ENCODE peak calls at places on chromosomes 7 and 10, in seven cellular contexts. O, U, F, X, Z, K and J are unnamed samples.
A peak's percentile ranks its signal among the peaks of the same experiment; 100 is the strongest.

GRCh38 chr10:77564781-77565589 is 72.6 kb downstream of the KCNMA1 start:
- DNase-seq in O (no peak), U (peak; percentile 52), F (no peak), X (no peak), Z (no peak), K (peak; percentile 69), J (no peak)

GRCh38 chr7:111866787-111867186 is 304.5 kb upstream of the IMMP2L start:
- DNase-seq in O (no peak), U (no peak), F (no peak), X (no peak), Z (no peak), K (no peak), J (no peak)

GRCh38 chr7:116977172-116977571 is 23.9 kb downstream of the ST7 start:
- DNase-seq in O (no peak), U (peak; percentile 77), F (no peak), X (no peak), Z (no peak), K (no peak), J (peak; percentile 57)

GRCh38 chr10:5534051-5534821 is 9.5 kb downstream of the CALML3 start:
- DNase-seq in O (no peak), U (no peak), F (no peak), X (no peak), Z (no peak), K (no peak), J (no peak)

GRCh38 chr7:97025983-97026704 is 1.5 kb upstream of the DLX5 start:
- DNase-seq in O (no peak), U (peak; percentile 4), F (no peak), X (no peak), Z (no peak), K (no peak), J (no peak)

GRCh38 chr10:132274581-132274980 is 33.2 kb downstream of the STK32C start:
- DNase-seq in O (no peak), U (no peak), F (no peak), X (no peak), Z (no peak), K (no peak), J (no peak)

GRCh38 chr10:5560844-5561703 is 36.3 kb downstream of the CALML3 start:
- DNase-seq in O (no peak), U (no peak), F (no peak), X (no peak), Z (no peak), K (no peak), J (no peak)

GRCh38 chr10:102476466-102477141 is 25.3 kb upstream of the C10orf95 start:
- DNase-seq in O (no peak), U (no peak), F (no peak), X (no peak), Z (peak; percentile 43), K (no peak), J (no peak)

GRCh38 chr10:31927597-31928530 is 767 bp downstream of the ARHGAP12 start:
- DNase-seq in O (no peak), U (peak; percentile 43), F (no peak), X (peak; percentile 71), Z (peak; percentile 76), K (peak; percentile 47), J (peak; percentile 49)

GRCh38 chr10:68154211-68154497 is 44.9 kb downstream of the MYPN start:
- DNase-seq in O (no peak), U (peak; percentile 71), F (no peak), X (no peak), Z (no peak), K (no peak), J (peak; percentile 43)

GRCh38 chr10:101835406-101835805 is 8.2 kb downstream of the KCNIP2 start:
- DNase-seq in O (no peak), U (no peak), F (no peak), X (no peak), Z (no peak), K (no peak), J (no peak)

GRCh38 chr7:47191876-47192291 is 390.0 kb downstream of the TNS3 start:
- DNase-seq in O (no peak), U (no peak), F (no peak), X (peak; percentile 49), Z (no peak), K (no peak), J (no peak)

GRCh38 chr7:28410628-28411578 is 1.4 kb upstream of the CREB5 start:
- DNase-seq in O (no peak), U (peak; percentile 62), F (no peak), X (peak; percentile 71), Z (no peak), K (no peak), J (peak; percentile 73)

GRCh38 chr7:101164071-101164840 is 1.1 kb downstream of the VGF start:
- DNase-seq in O (no peak), U (peak; percentile 51), F (no peak), X (peak; percentile 79), Z (no peak), K (no peak), J (peak; percentile 68)
- H3K4me3 ChIP-seq in O (peak overlapping the region; percentile 50), U (peak overlapping the region; percentile 39), F (no peak overlapping the region), X (no peak overlapping the region), Z (no peak overlapping the region), K (peak overlapping the region; percentile 54), J (peak overlapping the region; percentile 21)

DNA sequence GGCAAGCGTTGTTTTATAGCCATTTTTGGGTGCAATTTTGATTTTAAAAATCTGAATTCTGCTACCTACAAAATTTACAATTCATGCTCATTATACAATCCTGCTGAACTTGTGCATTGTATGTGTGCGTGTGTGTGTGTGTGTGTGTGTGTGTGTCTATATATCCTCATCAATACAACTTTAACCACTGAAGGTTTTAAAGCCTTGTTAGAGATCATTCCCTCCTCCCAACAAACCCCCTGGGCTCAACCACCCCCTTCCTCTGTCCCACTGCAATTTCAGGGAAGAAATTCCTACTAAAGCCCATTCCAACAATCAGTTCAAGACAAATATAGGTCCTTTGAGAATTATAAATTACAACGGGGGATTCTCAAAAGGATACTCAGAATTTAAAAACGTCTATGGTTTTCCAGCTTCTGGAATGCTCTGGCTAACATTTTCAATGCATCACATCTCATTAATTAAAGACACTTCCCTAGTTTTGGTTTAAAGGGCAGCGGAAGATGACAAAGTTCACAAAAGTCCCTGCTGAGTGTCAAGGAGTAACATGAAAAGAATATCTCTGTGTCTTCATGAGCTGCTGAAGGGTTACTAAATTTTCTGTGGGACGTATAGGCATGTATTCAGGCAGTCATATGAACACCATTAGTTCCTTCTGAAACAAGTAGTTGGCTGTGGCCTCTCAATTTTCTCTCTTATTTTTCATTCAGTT is 862 bp upstream of the SEMA3A start:
- DNase-seq in O (no peak), U (no peak), F (no peak), X (no peak), Z (no peak), K (no peak), J (peak; percentile 21)
- H3K4me3 ChIP-seq in O (no peak overlapping the region), U (peak overlapping the region; percentile 77), F (peak overlapping the region; percentile 64), X (peak overlapping the region; percentile 61), Z (peak overlapping the region; percentile 33), K (peak overlapping the region; percentile 69), J (peak overlapping the region; percentile 68)

DNA sequence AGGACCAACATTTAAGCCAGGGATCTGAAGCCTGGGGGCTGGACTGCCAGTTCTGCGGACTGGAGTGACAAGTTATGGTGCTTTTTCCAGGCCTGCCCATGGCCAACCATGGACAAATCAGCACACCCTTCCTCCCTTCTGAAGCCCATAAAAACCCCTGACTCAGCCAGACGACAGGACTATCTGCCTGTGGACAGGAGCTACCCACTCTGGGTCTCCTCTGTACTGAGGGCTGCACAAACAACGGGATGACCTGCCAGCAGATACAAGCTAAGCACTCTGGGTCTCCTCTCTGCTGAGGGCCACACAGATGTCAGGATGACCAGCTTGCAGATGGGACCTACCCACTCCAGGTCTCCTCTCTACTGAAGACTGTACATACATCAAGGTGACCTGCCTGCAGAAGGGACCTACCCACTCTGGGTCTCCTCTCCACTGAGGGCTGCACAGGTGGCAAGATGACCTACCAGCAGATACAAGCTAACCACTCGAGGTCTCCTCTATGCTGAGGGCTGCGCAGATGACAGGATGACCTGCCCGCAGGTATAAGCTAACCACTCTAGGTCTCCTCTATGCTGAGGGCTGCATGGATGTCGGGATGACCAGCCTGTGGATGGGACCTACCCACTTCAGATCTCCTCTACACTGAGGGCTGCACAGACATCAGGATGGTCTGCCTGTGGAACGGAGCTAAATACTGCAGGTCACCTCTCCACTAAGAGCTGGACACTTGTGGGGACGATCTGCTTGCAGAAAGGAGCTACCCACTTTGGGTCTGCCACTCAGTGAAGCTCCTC is 110.1 kb upstream of the GPR22 start:
- DNase-seq in O (no peak), U (no peak), F (no peak), X (no peak), Z (no peak), K (no peak), J (no peak)
- H3K4me3 ChIP-seq in O (no peak overlapping the region), U (no peak overlapping the region), F (no peak overlapping the region), X (no peak overlapping the region), Z (no peak overlapping the region), K (no peak overlapping the region), J (no peak overlapping the region)

DNA sequence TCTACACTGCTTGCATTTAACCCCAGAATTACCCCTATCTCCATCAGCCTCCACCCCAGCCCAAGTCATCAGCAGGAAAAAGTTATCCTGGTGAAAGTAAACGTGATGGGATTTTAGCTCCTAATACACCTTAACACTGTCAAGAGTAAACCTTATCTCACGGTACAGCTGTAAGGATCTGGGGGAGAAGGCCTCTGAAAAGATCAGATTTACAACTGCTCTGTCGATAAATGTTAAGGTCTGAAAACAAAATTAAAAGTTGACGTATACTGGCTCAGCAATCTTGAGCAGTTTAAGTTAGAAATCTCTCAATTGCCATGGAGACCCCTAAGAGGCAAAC is 6.2 kb downstream of the SKAP2 start:
- DNase-seq in O (no peak), U (no peak), F (no peak), X (no peak), Z (no peak), K (no peak), J (no peak)
- H3K4me3 ChIP-seq in O (no peak overlapping the region), U (no peak overlapping the region), F (no peak overlapping the region), X (no peak overlapping the region), Z (no peak overlapping the region), K (no peak overlapping the region), J (no peak overlapping the region)

GRCh38 chr7:156432018-156432417 is 208.6 kb upstream of the RNF32 start:
- DNase-seq in O (no peak), U (no peak), F (no peak), X (no peak), Z (no peak), K (no peak), J (no peak)
- H3K4me3 ChIP-seq in O (no peak overlapping the region), U (no peak overlapping the region), F (no peak overlapping the region), X (no peak overlapping the region), Z (no peak overlapping the region), K (no peak overlapping the region), J (no peak overlapping the region)

GRCh38 chr7:98551541-98552273 is 65.4 kb upstream of the NPTX2 start:
- DNase-seq in O (no peak), U (no peak), F (no peak), X (peak; percentile 57), Z (no peak), K (no peak), J (no peak)

GRCh38 chr7:98548981-98549380 is 68.1 kb upstream of the NPTX2 start:
- DNase-seq in O (no peak), U (no peak), F (no peak), X (no peak), Z (no peak), K (no peak), J (no peak)

GRCh38 chr7:98553666-98554065 is 63.4 kb upstream of the NPTX2 start:
- DNase-seq in O (no peak), U (no peak), F (no peak), X (no peak), Z (no peak), K (no peak), J (no peak)

GRCh38 chr7:98548370-98548769 is 68.7 kb upstream of the NPTX2 start:
- DNase-seq in O (no peak), U (no peak), F (no peak), X (no peak), Z (no peak), K (no peak), J (no peak)
- H3K4me3 ChIP-seq in O (no peak overlapping the region), U (no peak overlapping the region), F (no peak overlapping the region), X (no peak overlapping the region), Z (no peak overlapping the region), K (no peak overlapping the region), J (no peak overlapping the region)